ENCODE peak calls at places on chromosomes 6 and 20, in six cellular contexts. L is posterior cingulate gyrus, R is KBM-7, J is renal cortical epithelial cell, K is foreskin fibroblast, Z is NCI-H345. V is an unnamed sample.

GRCh38 chr20:38599410-38599882 is 2.2 kb upstream of the ARHGAP40 start:
- DNase-seq in L (no peak), J (peak; percentile 87), Z (no peak), K (no peak), R (no peak), V (no peak)

GRCh38 chr6:85632164-85632942 is 10.3 kb downstream of the SYNCRIP start:
- DNase-seq in K (no peak), R (no peak), L (no peak), J (no peak), Z (no peak), V (no peak)

GRCh38 chr6:40713002-40713719 is 126.0 kb upstream of the LRFN2 start:
- DNase-seq in J (no peak), L (no peak), R (no peak), Z (no peak), K (no peak), V (no peak)

GRCh38 chr20:58344741-58345140 is 35.2 kb downstream of the RAB22A start:
- DNase-seq in K (peak; percentile 41), J (no peak), R (no peak), L (no peak), Z (no peak), V (no peak)

GRCh38 chr20:22999756-23000155 is 35.4 kb upstream of the SSTR4 start:
- DNase-seq in L (no peak), K (no peak), Z (no peak), R (no peak), J (peak; percentile 59), V (no peak)

GRCh38 chr6:18465410-18466154 is 78.4 kb downstream of the RNF144B start:
- DNase-seq in Z (peak; percentile 95), R (no peak), J (no peak), L (no peak), K (no peak), V (no peak)

GRCh38 chr20:46368902-46369268 is 37.5 kb downstream of the ELMO2 start:
- DNase-seq in Z (no peak), R (no peak), L (no peak), K (no peak), J (no peak), V (no peak)

GRCh38 chr20:63857751-63858392 is 3.4 kb upstream of the ABHD16B start:
- DNase-seq in Z (no peak), L (no peak), R (no peak), K (peak; percentile 44), J (no peak), V (no peak)

GRCh38 chr20:48880331-48880730 is 41.2 kb upstream of the ARFGEF2 start:
- DNase-seq in K (no peak), L (no peak), Z (no peak), R (no peak), J (no peak), V (no peak)

GRCh38 chr20:59515013-59515905 is 89.1 kb upstream of the PHACTR3 start:
- DNase-seq in K (peak; percentile 36), Z (peak; percentile 4), J (peak; percentile 18), R (peak; percentile 35), L (peak; percentile 79), V (no peak)

GRCh38 chr6:13931797-13932402 is 7.1 kb downstream of the RNF182 start:
- DNase-seq in J (no peak), L (no peak), R (no peak), Z (no peak), K (no peak), V (no peak)

GRCh38 chr6:163180874-163181541 is 233.5 kb upstream of the QKI start:
- DNase-seq in L (peak; percentile 93), K (no peak), Z (peak; percentile 3), J (peak; percentile 47), R (peak; percentile 66), V (peak; percentile 11)

GRCh38 chr20:8094845-8095244 is 37.2 kb upstream of the PLCB1 start:
- DNase-seq in L (no peak), Z (no peak), J (peak; percentile 48), R (no peak), K (peak; percentile 82), V (no peak)

GRCh38 chr6:42369568-42369967 is 82.2 kb downstream of the TRERF1 start:
- DNase-seq in L (no peak), J (no peak), K (no peak), Z (no peak), R (peak; percentile 20), V (no peak)

GRCh38 chr6:46042355-46042999 is 26.8 kb upstream of the CLIC5 start:
- DNase-seq in R (peak; percentile 60), K (no peak), J (peak; percentile 71), Z (peak; percentile 30), L (no peak), V (no peak)

GRCh38 chr6:1039191-1039590 is 272.7 kb upstream of the FOXQ1 start:
- DNase-seq in J (peak; percentile 15), L (no peak), K (no peak), R (no peak), Z (no peak), V (no peak)

GRCh38 chr20:23622839-23623343 is 14.9 kb downstream of the CST3 start:
- DNase-seq in J (peak; percentile 96), K (peak; percentile 93), R (no peak), L (no peak), Z (peak; percentile 14), V (no peak)